ENCODE peak calls at places on chromosome 21, in seven cellular contexts. U is stimulated activated CD4-positive, alpha-beta T cell treated with anti-CD3 and anti-CD28 coated beads, Interleukin-2, amount 100 ng/mL, for 48 hours; Y is endothelial cell; F is EH; W is NCI-H345; P is epithelial cell of esophagus; O is heart right ventricle. T is an unnamed sample.

GRCh38 chr21:38159355-38159754 is 97.4 kb upstream of the KCNJ15 start:
- DNase-seq in U (peak), Y (peak), F (peak), W (peak), P (peak), O (peak), T (peak)

GRCh38 chr21:42276076-42276475 is 39.1 kb downstream of the TFF3 start:
- DNase-seq in U (no peak), Y (no peak), F (no peak), W (no peak), P (no peak), O (no peak), T (no peak)

GRCh38 chr21:38774586-38775285 is 31.0 kb upstream of the ETS2 start:
- DNase-seq in U (no peak), Y (no peak), F (no peak), W (no peak), P (no peak), O (no peak), T (no peak)

GRCh38 chr21:34022557-34023335 is 50.6 kb upstream of the MRPS6 start:
- DNase-seq in U (peak), Y (no peak), F (peak), W (peak), P (no peak), O (no peak), T (peak)

GRCh38 chr21:23955130-23955873 is 1652.0 kb downstream of the MRPL39 start:
- DNase-seq in U (no peak), Y (no peak), F (no peak), W (no peak), P (no peak), O (no peak), T (no peak)

GRCh38 chr21:46079357-46080170 is 18.3 kb upstream of the COL6A2 start:
- DNase-seq in U (no peak), Y (no peak), F (peak), W (no peak), P (no peak), O (peak), T (peak)

GRCh38 chr21:42220138-42220701 is 1.3 kb downstream of the ABCG1 start:
- DNase-seq in U (peak), Y (peak), F (peak), W (peak), P (peak), O (peak), T (peak)

GRCh38 chr21:43370091-43370658 is 56.8 kb downstream of the SIK1 start:
- DNase-seq in U (no peak), Y (no peak), F (peak), W (no peak), P (peak), O (peak), T (peak)

GRCh38 chr21:33950425-33951079 is 34.9 kb upstream of the ATP5PO start:
- DNase-seq in U (no peak), Y (no peak), F (no peak), W (no peak), P (no peak), O (no peak), T (no peak)

GRCh38 chr21:26982767-26983166 is 15.9 kb upstream of the ADAMTS5 start:
- DNase-seq in U (no peak), Y (no peak), F (peak), W (no peak), P (peak), O (no peak), T (peak)

GRCh38 chr21:45355573-45355972 is 49.4 kb upstream of the COL18A1 start:
- DNase-seq in U (no peak), Y (no peak), F (no peak), W (no peak), P (no peak), O (peak), T (no peak)

GRCh38 chr21:38126677-38127271 is 130.0 kb upstream of the KCNJ15 start:
- DNase-seq in U (peak), Y (peak), F (peak), W (peak), P (peak), O (peak), T (peak)

GRCh38 chr21:44867999-44868700 is 5.3 kb downstream of the PTTG1IP start:
- DNase-seq in U (no peak), Y (no peak), F (no peak), W (no peak), P (no peak), O (peak), T (no peak)

GRCh38 chr21:42384999-42385398 is 10.9 kb downstream of the TMPRSS3 start:
- DNase-seq in U (no peak), Y (no peak), F (no peak), W (no peak), P (peak), O (no peak), T (no peak)

GRCh38 chr21:18499761-18500376 is 96.3 kb upstream of the TMPRSS15 start:
- DNase-seq in U (peak), Y (peak), F (peak), W (peak), P (peak), O (no peak), T (peak)

GRCh38 chr21:36188081-36188681 is 31.6 kb downstream of the DOP1B start:
- DNase-seq in U (no peak), Y (no peak), F (no peak), W (peak), P (peak), O (peak), T (no peak)

GRCh38 chr21:26028183-26028582 is 142.4 kb downstream of the APP start:
- DNase-seq in U (no peak), Y (no peak), F (no peak), W (no peak), P (no peak), O (no peak), T (no peak)

GRCh38 chr21:25925064-25925463 is 190.3 kb downstream of the GABPA start:
- DNase-seq in U (no peak), Y (no peak), F (no peak), W (no peak), P (no peak), O (no peak), T (peak)

GRCh38 chr21:44858791-44859190 is 14.7 kb downstream of the PTTG1IP start:
- DNase-seq in U (no peak), Y (no peak), F (no peak), W (no peak), P (peak), O (peak), T (no peak)

GRCh38 chr21:37891953-37892352 is 24.3 kb downstream of the KCNJ6 start:
- DNase-seq in U (no peak), Y (no peak), F (no peak), W (no peak), P (no peak), O (no peak), T (no peak)

GRCh38 chr21:33449650-33450049 is 30.1 kb downstream of the TMEM50B start:
- DNase-seq in U (no peak), Y (no peak), F (no peak), W (no peak), P (no peak), O (no peak), T (no peak)